ENCODE peak calls at places on chromosomes 7 and 10, in ten cellular contexts. One of them, this sample, is unnamed.

GRCh38 chr10:70212879-70213278 is 20.4 kb downstream of the PPA1 start:
- DNase-seq in heart right ventricle: no peak
- DNase-seq in upper lobe of right lung: no peak
- DNase-seq in ovary: no peak
- DNase-seq in colonic mucosa: no peak
- DNase-seq in thoracic aorta: no peak
- DNase-seq in brain microvascular endothelial cell: no peak
- DNase-seq in mammary epithelial cell: no peak
- DNase-seq in tibial nerve: no peak
- DNase-seq in endodermal cell: no peak
- DNase-seq in this sample: no peak

GRCh38 chr7:116093516-116094301 is 63.1 kb upstream of the TFEC start:
- DNase-seq in tibial nerve: no peak
- DNase-seq in endodermal cell: no peak
- DNase-seq in colonic mucosa: no peak
- DNase-seq in thoracic aorta: no peak
- DNase-seq in ovary: no peak
- DNase-seq in heart right ventricle: no peak
- DNase-seq in brain microvascular endothelial cell: no peak
- DNase-seq in mammary epithelial cell: no peak
- DNase-seq in upper lobe of right lung: no peak
- DNase-seq in this sample: no peak

GRCh38 chr10:8581521-8582225 is 527.2 kb downstream of the GATA3 start:
- DNase-seq in tibial nerve: no peak
- DNase-seq in mammary epithelial cell: no peak
- DNase-seq in brain microvascular endothelial cell: no peak
- DNase-seq in colonic mucosa: no peak
- DNase-seq in upper lobe of right lung: no peak
- DNase-seq in heart right ventricle: no peak
- DNase-seq in ovary: no peak
- DNase-seq in endodermal cell: no peak
- DNase-seq in thoracic aorta: no peak
- DNase-seq in this sample: no peak

GRCh38 chr10:61289813-61290212 is 163.4 kb downstream of the TMEM26 start:
- DNase-seq in thoracic aorta: no peak
- DNase-seq in brain microvascular endothelial cell: no peak
- DNase-seq in mammary epithelial cell: no peak
- DNase-seq in tibial nerve: no peak
- DNase-seq in colonic mucosa: no peak
- DNase-seq in heart right ventricle: no peak
- DNase-seq in upper lobe of right lung: no peak
- DNase-seq in endodermal cell: no peak
- DNase-seq in ovary: no peak
- DNase-seq in this sample: no peak

GRCh38 chr10:124174071-124174566 is 80.7 kb upstream of the CHST15 start:
- DNase-seq in endodermal cell: peak; percentile 26
- DNase-seq in brain microvascular endothelial cell: no peak
- DNase-seq in tibial nerve: no peak
- DNase-seq in heart right ventricle: no peak
- DNase-seq in upper lobe of right lung: no peak
- DNase-seq in mammary epithelial cell: no peak
- DNase-seq in thoracic aorta: no peak
- DNase-seq in colonic mucosa: peak; percentile 7
- DNase-seq in ovary: no peak
- DNase-seq in this sample: no peak

GRCh38 chr10:548212-548897 is 141.1 kb downstream of the DIP2C start:
- DNase-seq in mammary epithelial cell: no peak
- DNase-seq in endodermal cell: peak; percentile 65
- DNase-seq in colonic mucosa: no peak
- DNase-seq in ovary: no peak
- DNase-seq in tibial nerve: no peak
- DNase-seq in brain microvascular endothelial cell: no peak
- DNase-seq in upper lobe of right lung: no peak
- DNase-seq in heart right ventricle: no peak
- DNase-seq in thoracic aorta: no peak
- DNase-seq in this sample: no peak

GRCh38 chr10:88115968-88116367 is 252.5 kb downstream of the PTEN start:
- DNase-seq in ovary: no peak
- DNase-seq in heart right ventricle: no peak
- DNase-seq in thoracic aorta: no peak
- DNase-seq in upper lobe of right lung: no peak
- DNase-seq in brain microvascular endothelial cell: no peak
- DNase-seq in mammary epithelial cell: peak; percentile 58
- DNase-seq in colonic mucosa: no peak
- DNase-seq in endodermal cell: no peak
- DNase-seq in tibial nerve: no peak
- DNase-seq in this sample: no peak

GRCh38 chr7:151491859-151492258 is 27.8 kb downstream of the RHEB start:
- DNase-seq in colonic mucosa: no peak
- DNase-seq in upper lobe of right lung: no peak
- DNase-seq in mammary epithelial cell: peak; percentile 86
- DNase-seq in heart right ventricle: no peak
- DNase-seq in tibial nerve: no peak
- DNase-seq in brain microvascular endothelial cell: peak; percentile 77
- DNase-seq in endodermal cell: no peak
- DNase-seq in ovary: no peak
- DNase-seq in thoracic aorta: no peak
- DNase-seq in this sample: no peak

GRCh38 chr7:54837761-54838539 is 78.9 kb upstream of the SEC61G start:
- DNase-seq in thoracic aorta: no peak
- DNase-seq in brain microvascular endothelial cell: no peak
- DNase-seq in mammary epithelial cell: no peak
- DNase-seq in upper lobe of right lung: no peak
- DNase-seq in tibial nerve: no peak
- DNase-seq in heart right ventricle: no peak
- DNase-seq in ovary: peak; percentile 33
- DNase-seq in colonic mucosa: no peak
- DNase-seq in endodermal cell: no peak
- DNase-seq in this sample: no peak

GRCh38 chr10:17059197-17059688 is 70.4 kb downstream of the CUBN start:
- DNase-seq in brain microvascular endothelial cell: peak; percentile 84
- DNase-seq in tibial nerve: no peak
- DNase-seq in ovary: no peak
- DNase-seq in thoracic aorta: no peak
- DNase-seq in heart right ventricle: no peak
- DNase-seq in upper lobe of right lung: no peak
- DNase-seq in colonic mucosa: no peak
- DNase-seq in endodermal cell: no peak
- DNase-seq in mammary epithelial cell: peak; percentile 43
- DNase-seq in this sample: no peak

GRCh38 chr10:29998142-29998808 is 61.1 kb downstream of the JCAD start:
- DNase-seq in ovary: peak; percentile 71
- DNase-seq in colonic mucosa: peak; percentile 76
- DNase-seq in heart right ventricle: peak; percentile 80
- DNase-seq in mammary epithelial cell: peak; percentile 68
- DNase-seq in upper lobe of right lung: peak; percentile 75
- DNase-seq in endodermal cell: peak; percentile 93
- DNase-seq in brain microvascular endothelial cell: peak; percentile 76
- DNase-seq in thoracic aorta: no peak
- DNase-seq in tibial nerve: peak; percentile 57
- DNase-seq in this sample: peak; percentile 80

GRCh38 chr10:74930962-74931361 is 104.6 kb downstream of the KAT6B start:
- DNase-seq in colonic mucosa: no peak
- DNase-seq in upper lobe of right lung: no peak
- DNase-seq in endodermal cell: no peak
- DNase-seq in heart right ventricle: no peak
- DNase-seq in mammary epithelial cell: no peak
- DNase-seq in tibial nerve: no peak
- DNase-seq in ovary: no peak
- DNase-seq in brain microvascular endothelial cell: no peak
- DNase-seq in thoracic aorta: no peak
- DNase-seq in this sample: no peak

GRCh38 chr10:71394926-71395562 is 1.7 kb upstream of the CDH23 start:
- DNase-seq in colonic mucosa: no peak
- DNase-seq in ovary: no peak
- DNase-seq in thoracic aorta: no peak
- DNase-seq in endodermal cell: peak; percentile 34
- DNase-seq in mammary epithelial cell: no peak
- DNase-seq in upper lobe of right lung: peak; percentile 34
- DNase-seq in heart right ventricle: no peak
- DNase-seq in brain microvascular endothelial cell: no peak
- DNase-seq in tibial nerve: no peak
- DNase-seq in this sample: no peak

DNA sequence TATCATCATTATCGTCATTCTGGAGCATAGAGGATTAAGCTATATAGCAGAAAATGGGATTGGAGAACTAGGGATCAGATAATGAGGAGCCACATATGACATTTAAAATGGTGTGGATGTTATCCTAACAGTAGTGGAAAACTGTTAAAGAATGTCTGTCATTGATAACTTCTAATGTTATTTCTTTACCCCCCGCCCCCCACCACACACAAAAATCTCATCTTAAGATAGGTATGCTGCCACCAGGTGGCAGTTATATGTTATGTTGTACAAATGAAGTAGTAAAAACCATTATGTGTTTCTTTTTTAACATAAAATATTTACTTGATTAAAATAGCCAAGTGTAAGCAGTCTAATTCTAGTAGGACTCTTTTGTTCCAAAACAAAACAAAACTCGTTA is 13.0 kb downstream of the AKAP9 start:
- DNase-seq in endodermal cell: no peak
- DNase-seq in colonic mucosa: no peak
- DNase-seq in mammary epithelial cell: peak; percentile 3
- DNase-seq in ovary: no peak
- DNase-seq in thoracic aorta: no peak
- DNase-seq in tibial nerve: no peak
- DNase-seq in brain microvascular endothelial cell: peak; percentile 7
- DNase-seq in heart right ventricle: no peak
- DNase-seq in upper lobe of right lung: no peak
- DNase-seq in this sample: no peak
- TF ChIP-seq CTCF in endodermal cell: peak; percentile 58
- TF ChIP-seq CTCF in colonic mucosa: no peak
- TF ChIP-seq CTCF in mammary epithelial cell: peak; percentile 13
- TF ChIP-seq CTCF in ovary: no peak
- TF ChIP-seq CTCF in thoracic aorta: no peak
- TF ChIP-seq CTCF in tibial nerve: no peak
- TF ChIP-seq CTCF in brain microvascular endothelial cell: peak; percentile 40
- TF ChIP-seq CTCF in heart right ventricle: no peak
- TF ChIP-seq CTCF in upper lobe of right lung: peak; percentile 14
- TF ChIP-seq CTCF in this sample: no peak

DNA sequence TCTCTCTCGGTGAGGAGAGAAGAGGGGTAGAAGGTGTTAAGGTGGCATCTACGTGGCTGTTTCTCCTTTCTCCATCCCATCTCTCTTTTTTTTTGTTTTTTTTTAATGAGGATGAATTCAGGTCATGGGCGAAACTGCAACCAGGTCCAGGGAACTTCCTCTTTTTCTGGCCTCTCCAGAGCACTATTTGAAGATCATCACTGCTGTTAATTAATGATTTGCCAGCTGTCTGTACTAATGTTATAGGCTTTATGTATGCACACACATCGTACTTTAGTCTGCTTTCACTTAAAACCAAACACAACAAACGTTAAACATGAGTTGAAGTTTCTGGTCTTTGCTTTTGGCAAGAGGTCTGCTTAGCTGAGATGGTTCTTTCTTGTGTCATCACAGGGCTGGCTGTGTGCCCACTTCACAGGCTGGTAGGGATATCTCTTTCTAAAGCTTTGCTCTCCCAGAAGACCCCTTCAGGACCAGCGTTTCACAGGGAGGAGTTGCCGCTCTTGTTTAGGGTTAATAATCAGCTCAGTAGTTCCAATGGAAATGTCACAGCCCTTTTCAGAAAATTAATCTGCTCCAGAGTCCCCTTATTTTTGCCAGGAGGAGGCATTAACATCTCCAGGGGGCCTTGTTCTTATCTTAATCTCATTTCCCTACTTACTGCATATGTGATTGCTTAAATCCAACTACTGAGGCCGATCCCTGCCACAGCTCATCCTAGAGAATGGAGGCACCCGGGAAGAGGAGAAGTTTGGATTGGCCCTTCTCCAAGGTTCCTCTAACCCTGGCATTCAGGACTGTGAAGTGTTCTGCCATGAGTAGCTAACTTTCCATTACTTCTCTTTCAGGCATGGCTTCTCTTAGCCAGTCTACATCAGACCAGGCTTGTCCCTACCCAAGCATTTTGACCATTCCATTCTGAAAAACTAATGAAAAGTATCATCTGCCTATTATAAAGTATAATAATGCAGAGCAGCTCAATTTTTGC is 273.9 kb upstream of the NFE2L3 start:
- DNase-seq in tibial nerve: no peak
- DNase-seq in thoracic aorta: no peak
- DNase-seq in ovary: no peak
- DNase-seq in colonic mucosa: no peak
- DNase-seq in mammary epithelial cell: no peak
- DNase-seq in brain microvascular endothelial cell: no peak
- DNase-seq in endodermal cell: peak; percentile 29
- DNase-seq in heart right ventricle: no peak
- DNase-seq in upper lobe of right lung: no peak
- DNase-seq in this sample: no peak
- H3K27me3 ChIP-seq in tibial nerve: no peaks in the 10 kb centered on the region
- H3K27me3 ChIP-seq in thoracic aorta: no peaks in the 10 kb centered on the region
- H3K27me3 ChIP-seq in ovary: no peaks in the 10 kb centered on the region
- H3K27me3 ChIP-seq in colonic mucosa: no peaks in the 10 kb centered on the region
- H3K27me3 ChIP-seq in mammary epithelial cell: no peaks in the 10 kb centered on the region
- H3K27me3 ChIP-seq in brain microvascular endothelial cell: peaks cover 4% of the 10 kb centered on the region
- H3K27me3 ChIP-seq in endodermal cell: peaks cover 8% of the 10 kb centered on the region
- H3K27me3 ChIP-seq in heart right ventricle: no peaks in the 10 kb centered on the region
- H3K27me3 ChIP-seq in upper lobe of right lung: peaks cover 61% of the 10 kb centered on the region
- H3K27me3 ChIP-seq in this sample: peaks cover 21% of the 10 kb centered on the region

GRCh38 chr7:30469303-30469702 is 9.3 kb downstream of the NOD1 start:
- DNase-seq in colonic mucosa: peak; percentile 67
- DNase-seq in upper lobe of right lung: peak; percentile 81
- DNase-seq in thoracic aorta: peak; percentile 84
- DNase-seq in tibial nerve: peak; percentile 53
- DNase-seq in brain microvascular endothelial cell: peak; percentile 100
- DNase-seq in endodermal cell: peak; percentile 90
- DNase-seq in heart right ventricle: peak; percentile 90
- DNase-seq in mammary epithelial cell: peak; percentile 95
- DNase-seq in ovary: peak; percentile 79
- DNase-seq in this sample: no peak
- TF ChIP-seq CTCF in colonic mucosa: peak; percentile 23
- TF ChIP-seq CTCF in upper lobe of right lung: peak; percentile 34
- TF ChIP-seq CTCF in thoracic aorta: peak; percentile 35
- TF ChIP-seq CTCF in tibial nerve: peak; percentile 23
- TF ChIP-seq CTCF in brain microvascular endothelial cell: peak; percentile 72
- TF ChIP-seq CTCF in endodermal cell: peak; percentile 69
- TF ChIP-seq CTCF in heart right ventricle: peak; percentile 49
- TF ChIP-seq CTCF in mammary epithelial cell: peak; percentile 57
- TF ChIP-seq CTCF in ovary: peak; percentile 36
- TF ChIP-seq CTCF in this sample: no peak

DNA sequence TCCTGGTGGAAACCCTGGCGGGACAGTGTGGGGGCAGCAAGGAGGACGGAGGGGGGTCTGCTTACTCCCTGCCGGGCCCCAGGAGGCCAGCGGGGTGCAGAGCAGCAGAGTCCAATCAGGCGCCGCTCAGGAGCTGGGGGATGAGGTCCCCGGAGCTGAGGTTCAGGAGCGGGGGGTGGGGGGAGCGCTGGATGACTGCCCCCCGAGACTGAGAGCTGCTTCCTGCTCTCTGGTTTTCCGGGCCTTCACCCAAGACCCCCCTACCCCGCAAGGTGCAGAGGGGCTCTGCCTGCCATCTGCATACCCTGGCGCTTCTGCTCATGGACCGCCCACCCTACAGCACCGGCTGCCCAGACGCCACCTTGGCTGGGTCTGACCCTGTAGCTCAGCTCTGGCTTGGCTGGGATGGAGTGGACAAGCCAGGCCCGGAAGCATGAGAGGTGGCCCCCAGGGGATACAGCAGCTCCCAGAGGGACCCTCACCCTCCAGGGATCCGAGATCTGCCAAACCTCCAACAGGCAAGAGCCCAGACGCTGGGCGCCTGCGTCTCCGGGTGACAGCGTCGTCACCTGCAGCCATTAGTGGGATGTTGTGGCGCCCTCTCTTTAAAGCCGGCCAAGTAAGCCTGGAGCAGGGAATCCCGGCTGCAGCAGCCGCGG is 923 bp downstream of the KNDC1 start:
- DNase-seq in mammary epithelial cell: no peak
- DNase-seq in colonic mucosa: no peak
- DNase-seq in upper lobe of right lung: no peak
- DNase-seq in ovary: no peak
- DNase-seq in brain microvascular endothelial cell: no peak
- DNase-seq in endodermal cell: peak; percentile 77
- DNase-seq in thoracic aorta: no peak
- DNase-seq in tibial nerve: no peak
- DNase-seq in heart right ventricle: no peak
- DNase-seq in this sample: no peak
- H3K27me3 ChIP-seq in mammary epithelial cell: peaks cover 28% of the 10 kb centered on the region
- H3K27me3 ChIP-seq in colonic mucosa: peaks cover 17% of the 10 kb centered on the region
- H3K27me3 ChIP-seq in upper lobe of right lung: peaks cover 30% of the 10 kb centered on the region
- H3K27me3 ChIP-seq in ovary: no peaks in the 10 kb centered on the region
- H3K27me3 ChIP-seq in brain microvascular endothelial cell: peaks cover 25% of the 10 kb centered on the region
- H3K27me3 ChIP-seq in endodermal cell: peaks cover 14% of the 10 kb centered on the region
- H3K27me3 ChIP-seq in thoracic aorta: peaks cover 5% of the 10 kb centered on the region
- H3K27me3 ChIP-seq in tibial nerve: no peaks in the 10 kb centered on the region
- H3K27me3 ChIP-seq in heart right ventricle: peaks cover 13% of the 10 kb centered on the region
- H3K27me3 ChIP-seq in this sample: peaks cover 40% of the 10 kb centered on the region

This sample was measured in stomach.